ENCODE peak calls at places on chromosome 10, in nine cellular contexts. Z is GM23248; A is kidney; E is EL; Y is activated naive CD4-positive, alpha-beta T cell treated with anti-CD3 and anti-CD28 coated beads, Interleukin-2, amount 10 ng/mL, durations not matched to agents 7 days and 5 days; H is CD4-positive, alpha-beta memory T cell; G is NCI-H187 treated with DMSO at 0.1 percent for 48 hours; B is tibial artery; I is NCI-H1105 treated with DMSO at 0.1 percent for 48 hours. U is an unnamed sample.

GRCh38 chr10:110992011-110992800 is 72.8 kb downstream of the SHOC2 start:
- DNase-seq in Z (peak), A (no peak), E (peak), Y (no peak), H (no peak), G (no peak), B (no peak), I (no peak), U (no peak)

GRCh38 chr10:128625926-128626325 is 499.7 kb upstream of the MKI67 start:
- DNase-seq in Z (peak), A (no peak), E (no peak), Y (no peak), H (no peak), G (no peak), B (no peak), I (no peak), U (no peak)

GRCh38 chr10:124245191-124245590 is 151.8 kb upstream of the CHST15 start:
- DNase-seq in Z (no peak), A (no peak), E (no peak), Y (no peak), H (no peak), G (no peak), B (no peak), I (no peak), U (peak)

GRCh38 chr10:101595591-101596433 is 7.7 kb downstream of the DPCD start:
- DNase-seq in Z (no peak), A (peak), E (no peak), Y (no peak), H (no peak), G (no peak), B (no peak), I (no peak), U (no peak)

GRCh38 chr10:14602807-14603538 is 171.7 kb downstream of the FAM107B start:
- DNase-seq in Z (no peak), A (no peak), E (peak), Y (no peak), H (no peak), G (no peak), B (no peak), I (no peak), U (no peak)

GRCh38 chr10:26914898-26915297 is 54.1 kb upstream of the ABI1 start:
- DNase-seq in Z (no peak), A (no peak), E (no peak), Y (no peak), H (no peak), G (no peak), B (no peak), I (no peak), U (no peak)

GRCh38 chr10:97407211-97407951 is 6.2 kb upstream of the RRP12 start:
- DNase-seq in Z (peak), A (no peak), E (peak), Y (peak), H (peak), G (peak), B (no peak), I (peak), U (peak)

GRCh38 chr10:32981760-32982159 is 23.7 kb upstream of the ITGB1 start:
- DNase-seq in Z (peak), A (peak), E (peak), Y (no peak), H (peak), G (no peak), B (no peak), I (no peak), U (no peak)

GRCh38 chr10:85621562-85621961 is 745.0 kb downstream of the GRID1 start:
- DNase-seq in Z (no peak), A (no peak), E (no peak), Y (no peak), H (no peak), G (no peak), B (no peak), I (no peak), U (no peak)

GRCh38 chr10:71774916-71775702 is 1.8 kb upstream of the VSIR start:
- DNase-seq in Z (no peak), A (peak), E (no peak), Y (no peak), H (no peak), G (no peak), B (no peak), I (no peak), U (peak)

GRCh38 chr10:79059859-79060379 is 8.8 kb upstream of the ZMIZ1 start:
- DNase-seq in Z (no peak), A (peak), E (no peak), Y (no peak), H (no peak), G (no peak), B (peak), I (no peak), U (peak)

GRCh38 chr10:49457686-49458085 is 61.8 kb upstream of the DRGX start:
- DNase-seq in Z (no peak), A (no peak), E (no peak), Y (no peak), H (no peak), G (no peak), B (no peak), I (no peak), U (no peak)

GRCh38 chr10:79130846-79131245 is 62.1 kb downstream of the ZMIZ1 start:
- DNase-seq in Z (no peak), A (no peak), E (peak), Y (no peak), H (no peak), G (no peak), B (no peak), I (no peak), U (no peak)

GRCh38 chr10:63027533-63027932 is 105.6 kb upstream of the NRBF2 start:
- DNase-seq in Z (no peak), A (no peak), E (no peak), Y (no peak), H (no peak), G (no peak), B (no peak), I (no peak), U (no peak)

GRCh38 chr10:132533571-132534260 is 3.9 kb upstream of the INPP5A start:
- DNase-seq in Z (no peak), A (peak), E (no peak), Y (no peak), H (no peak), G (no peak), B (peak), I (no peak), U (peak)

GRCh38 chr10:77552252-77552651 is 85.4 kb downstream of the KCNMA1 start:
- DNase-seq in Z (no peak), A (no peak), E (no peak), Y (no peak), H (no peak), G (no peak), B (no peak), I (no peak), U (no peak)